ENCODE peak calls at places on chromosomes 1 and 21, in six cellular contexts. Q, K, Z, T, R and C are unnamed samples.

GRCh38 chr1:36576118-36576517 is 93.4 kb upstream of the CSF3R start:
- DNase-seq in Q (peak; percentile 25), K (peak; percentile 12), Z (peak; percentile 45), T (peak; percentile 47), R (no peak), C (no peak)

GRCh38 chr1:176602388-176603004 is 139.5 kb downstream of the PAPPA2 start:
- DNase-seq in Q (no peak), K (no peak), Z (no peak), T (no peak), R (no peak), C (no peak)

GRCh38 chr1:71658295-71658694 is 577.5 kb upstream of the ZRANB2 start:
- DNase-seq in Q (peak; percentile 75), K (no peak), Z (no peak), T (no peak), R (no peak), C (peak; percentile 29)

GRCh38 chr1:208208132-208208487 is 36.1 kb downstream of the PLXNA2 start:
- DNase-seq in Q (no peak), K (no peak), Z (no peak), T (no peak), R (no peak), C (no peak)

GRCh38 chr1:27519341-27520258 is 29.6 kb upstream of the WASF2 start:
- DNase-seq in Q (no peak), K (no peak), Z (no peak), T (peak; percentile 39), R (no peak), C (no peak)

GRCh38 chr1:16900771-16901170 is 5.0 kb downstream of the RNU1-2 start:
- DNase-seq in Q (no peak), K (no peak), Z (no peak), T (no peak), R (no peak), C (no peak)

GRCh38 chr1:99641558-99641957 is 4.4 kb upstream of the PALMD start:
- DNase-seq in Q (no peak), K (no peak), Z (no peak), T (no peak), R (no peak), C (no peak)

GRCh38 chr1:11893907-11894251 is 32.3 kb downstream of the KIAA2013 start:
- DNase-seq in Q (peak; percentile 30), K (no peak), Z (peak; percentile 77), T (peak; percentile 74), R (no peak), C (no peak)

GRCh38 chr1:91397605-91398004 is 7.0 kb downstream of the HFM1 start:
- DNase-seq in Q (peak; percentile 39), K (no peak), Z (no peak), T (no peak), R (no peak), C (no peak)

GRCh38 chr1:67632356-67632755 is 52.6 kb upstream of the GADD45A start:
- DNase-seq in Q (no peak), K (no peak), Z (no peak), T (no peak), R (no peak), C (no peak)

GRCh38 chr1:24117722-24118409 is 5.9 kb upstream of the MYOM3 start:
- DNase-seq in Q (peak; percentile 52), K (no peak), Z (no peak), T (peak; percentile 66), R (no peak), C (no peak)

GRCh38 chr1:229105822-229106525 is 164.9 kb upstream of the RAB4A start:
- DNase-seq in Q (no peak), K (no peak), Z (no peak), T (peak; percentile 4), R (no peak), C (no peak)

GRCh38 chr1:172630868-172631267 is 28.0 kb upstream of the FASLG start:
- DNase-seq in Q (peak; percentile 37), K (peak; percentile 52), Z (no peak), T (no peak), R (no peak), C (no peak)

GRCh38 chr1:40824591-40825429 is 37.4 kb downstream of the CITED4 start:
- DNase-seq in Q (peak; percentile 14), K (peak; percentile 9), Z (no peak), T (no peak), R (peak; percentile 38), C (no peak)

GRCh38 chr1:113519561-113519960 is 129.2 kb downstream of the MAGI3 start:
- DNase-seq in Q (peak; percentile 66), K (peak; percentile 59), Z (no peak), T (no peak), R (no peak), C (no peak)

GRCh38 chr1:203281033-203281432 is 24.3 kb upstream of the BTG2 start:
- DNase-seq in Q (no peak), K (no peak), Z (no peak), T (peak; percentile 13), R (no peak), C (no peak)

GRCh38 chr1:21875621-21876063 is 61.5 kb downstream of the HSPG2 start:
- DNase-seq in Q (no peak), K (no peak), Z (no peak), T (no peak), R (no peak), C (no peak)

GRCh38 chr1:44786841-44787426 is 1.0 kb downstream of the BEST4 start:
- DNase-seq in Q (no peak), K (no peak), Z (no peak), T (peak; percentile 27), R (no peak), C (no peak)

GRCh38 chr1:69671363-69672010 is 103.8 kb downstream of the LRRC7 start:
- DNase-seq in Q (no peak), K (peak; percentile 3), Z (no peak), T (no peak), R (no peak), C (no peak)

GRCh38 chr1:211518330-211519289 is 26.6 kb upstream of the RD3 start:
- DNase-seq in Q (no peak), K (no peak), Z (no peak), T (no peak), R (no peak), C (no peak)

GRCh38 chr1:207049974-207050391 is 1.0 kb downstream of the YOD1 start:
- DNase-seq in Q (peak; percentile 63), K (peak; percentile 39), Z (no peak), T (peak; percentile 39), R (no peak), C (no peak)

GRCh38 chr1:113409363-113409762 is 19.0 kb downstream of the MAGI3 start:
- DNase-seq in Q (no peak), K (no peak), Z (no peak), T (no peak), R (no peak), C (no peak)

GRCh38 chr1:10065344-10065685 is 32.6 kb downstream of the UBE4B start:
- DNase-seq in Q (peak; percentile 57), K (no peak), Z (peak; percentile 35), T (no peak), R (no peak), C (no peak)

GRCh38 chr1:75630998-75631397 is 20.1 kb upstream of the SLC44A5 start:
- DNase-seq in Q (no peak), K (no peak), Z (no peak), T (no peak), R (no peak), C (no peak)

GRCh38 chr1:199313444-199313843 is 674.6 kb downstream of the PTPRC start:
- DNase-seq in Q (no peak), K (no peak), Z (no peak), T (no peak), R (no peak), C (no peak)

GRCh38 chr1:5903031-5903430 is 89.2 kb downstream of the NPHP4 start:
- DNase-seq in Q (no peak), K (no peak), Z (no peak), T (no peak), R (no peak), C (no peak)

GRCh38 chr1:147851149-147851548 is 51.4 kb upstream of the GJA8 start:
- DNase-seq in Q (peak; percentile 3), K (peak; percentile 17), Z (no peak), T (no peak), R (no peak), C (no peak)

GRCh38 chr21:42107881-42108553 is 36.9 kb downstream of the UMODL1 start:
- DNase-seq in Q (peak; percentile 48), K (no peak), Z (peak; percentile 61), T (peak; percentile 82), R (peak; percentile 10), C (no peak)

GRCh38 chr1:11590395-11590794 is 63.8 kb downstream of the FBXO2 start:
- DNase-seq in Q (no peak), K (no peak), Z (no peak), T (no peak), R (no peak), C (no peak)

GRCh38 chr1:172976222-172977041 is 74.3 kb downstream of the TNFSF18 start:
- DNase-seq in Q (peak; percentile 98), K (peak; percentile 77), Z (no peak), T (peak; percentile 82), R (no peak), C (no peak)

GRCh38 chr1:4149281-4149680 is 249.2 kb upstream of the C1orf174 start:
- DNase-seq in Q (no peak), K (no peak), Z (no peak), T (no peak), R (no peak), C (no peak)

GRCh38 chr1:9835758-9836631 is 12.2 kb upstream of the CLSTN1 start:
- DNase-seq in Q (peak; percentile 28), K (no peak), Z (no peak), T (no peak), R (no peak), C (no peak)

GRCh38 chr1:107648071-107648470 is 316.9 kb downstream of the VAV3 start:
- DNase-seq in Q (peak; percentile 90), K (peak; percentile 71), Z (no peak), T (no peak), R (no peak), C (no peak)

GRCh38 chr1:7536891-7537591 is 234.1 kb upstream of the VAMP3 start:
- DNase-seq in Q (no peak), K (no peak), Z (peak; percentile 31), T (no peak), R (no peak), C (no peak)

GRCh38 chr1:47224676-47225399 is 7.2 kb downstream of the TAL1 start:
- DNase-seq in Q (no peak), K (no peak), Z (no peak), T (no peak), R (no peak), C (no peak)

GRCh38 chr1:28552482-28553228 is at the start of gene TRNAU1AP:
- DNase-seq in Q (peak; percentile 93), K (peak; percentile 97), Z (peak; percentile 98), T (peak; percentile 97), R (peak; percentile 92), C (peak; percentile 92)
- TF ChIP-seq CTCF in Q (no peak), K (no peak), Z (no peak), T (no peak), R (no peak), C (no peak)

GRCh38 chr21:44927587-44928461 is 7.1 kb upstream of the ITGB2 start:
- DNase-seq in Q (peak; percentile 69), K (peak; percentile 53), Z (peak; percentile 79), T (no peak), R (no peak), C (no peak)
- TF ChIP-seq CTCF in Q (peak; percentile 4), K (no peak), Z (no peak), T (no peak), R (peak; percentile 26), C (peak; percentile 13)

GRCh38 chr1:1619917-1620361 is 4.6 kb downstream of the MIB2 start:
- DNase-seq in Q (no peak), K (no peak), Z (no peak), T (no peak), R (no peak), C (no peak)
- TF ChIP-seq CTCF in Q (peak; percentile 24), K (no peak), Z (no peak), T (no peak), R (peak; percentile 13), C (no peak)

GRCh38 chr1:39378377-39378776 is 113.1 kb upstream of the BMP8A start:
- DNase-seq in Q (no peak), K (no peak), Z (no peak), T (no peak), R (no peak), C (no peak)
- TF ChIP-seq CTCF in Q (peak; percentile 38), K (peak; percentile 26), Z (no peak), T (peak; percentile 24), R (peak; percentile 21), C (peak; percentile 12)